ENCODE peak calls at places on chromosomes 3 and 15, in four cellular contexts. R is K562, M is HepG2, N is GM12878. B is an unnamed sample. For H3K4me1, the result is how much of the 10 kb centered on the place peaks cover.

GRCh38 chr15:71651750-71652186 is 158.6 kb upstream of the NR2E3 start:
- DNase-seq in R (peak), M (peak), N (peak), B (peak)

GRCh38 chr3:37481986-37482385 is 307.6 kb upstream of the LRRFIP2 start:
- DNase-seq in R (no peak), M (no peak), N (no peak), B (no peak)

GRCh38 chr15:25862469-25863066 is 559 bp downstream of the ATP10A start:
- DNase-seq in R (no peak), M (no peak), N (no peak), B (no peak)

GRCh38 chr3:42749753-42750231 is 23.3 kb downstream of the CCDC13 start:
- DNase-seq in R (peak), M (no peak), N (no peak), B (no peak)

GRCh38 chr3:194930439-194931204 is 244.9 kb downstream of the FAM43A start:
- DNase-seq in R (no peak), M (peak), N (no peak), B (no peak)

GRCh38 chr3:94513600-94513999 is 450.7 kb downstream of the NSUN3 start:
- DNase-seq in R (no peak), M (no peak), N (no peak), B (no peak)

GRCh38 chr3:124298951-124299350 is 307.0 kb upstream of the ROPN1 start:
- DNase-seq in R (no peak), M (no peak), N (peak), B (no peak)

GRCh38 chr15:42150246-42150970 is 6.0 kb downstream of the PLA2G4F start:
- DNase-seq in R (no peak), M (no peak), N (no peak), B (no peak)

GRCh38 chr3:25084016-25084415 is 344.0 kb upstream of the RARB start:
- DNase-seq in R (no peak), M (no peak), N (no peak), B (no peak)

GRCh38 chr3:71168961-71169411 is 414.5 kb downstream of the FOXP1 start:
- DNase-seq in R (no peak), M (no peak), N (no peak), B (no peak)

GRCh38 chr3:71172951-71173350 is 410.6 kb downstream of the FOXP1 start:
- DNase-seq in R (no peak), M (peak), N (no peak), B (no peak)

GRCh38 chr3:71173421-71173975 is 410.0 kb downstream of the FOXP1 start:
- DNase-seq in R (no peak), M (no peak), N (no peak), B (no peak)

GRCh38 chr3:71171246-71171645 is 412.3 kb downstream of the FOXP1 start:
- DNase-seq in R (no peak), M (no peak), N (no peak), B (no peak)

GRCh38 chr3:71172176-71172575 is 411.4 kb downstream of the FOXP1 start:
- DNase-seq in R (no peak), M (no peak), N (no peak), B (no peak)
- H3K4me1 ChIP-seq in R (under half), M (half or more), N (under half), B (under half)

GRCh38 chr3:79653242-79653830 is 114.5 kb downstream of the ROBO1 start:
- DNase-seq in R (no peak), M (no peak), N (no peak), B (no peak)
- TF ChIP-seq EP300 in R (no peak), M (no peak), N (no peak), B (no peak)

GRCh38 chr3:161893972-161894371 is 397.4 kb downstream of the OTOL1 start:
- DNase-seq in R (no peak), M (no peak), N (no peak), B (no peak)

GRCh38 chr3:161884830-161885229 is 388.2 kb downstream of the OTOL1 start:
- DNase-seq in R (no peak), M (no peak), N (no peak), B (no peak)

GRCh38 chr3:161890147-161890625 is 393.6 kb downstream of the OTOL1 start:
- DNase-seq in R (no peak), M (no peak), N (no peak), B (peak)
- TF ChIP-seq BHLHE40 in R (no peak), M (no peak), N (no peak), B (no peak)

GRCh38 chr15:40942337-40942854 is 10.9 kb upstream of the CHAC1 start:
- DNase-seq in R (no peak), M (no peak), N (no peak), B (no peak)
- H3K4me1 ChIP-seq in R (under half), M (half or more), N (under half), B (under half)

DNA sequence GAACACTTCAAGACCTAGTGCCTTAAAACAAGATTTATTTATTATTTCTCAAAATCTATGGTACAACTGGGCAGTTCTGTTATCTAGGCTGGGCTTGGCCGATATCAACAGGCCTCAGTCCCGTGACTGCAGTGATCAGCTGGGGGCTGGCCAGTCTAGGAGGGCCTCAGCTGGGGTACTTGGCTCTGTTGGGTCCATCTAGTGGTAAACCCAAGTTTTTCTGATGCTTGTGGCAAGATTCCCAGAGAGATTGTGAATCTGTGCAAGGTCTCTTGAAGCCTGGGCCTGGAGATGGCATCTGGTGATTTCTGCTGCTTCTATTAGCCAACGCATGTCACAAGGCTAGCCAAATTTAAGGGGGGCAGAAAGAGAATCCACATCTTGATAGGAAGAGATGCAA is 482.4 kb upstream of the SGO1 start:
- DNase-seq in R (peak), M (peak), N (no peak), B (peak)
- TF ChIP-seq EP300 in R (no peak), M (no peak), N (no peak), B (no peak)

GRCh38 chr15:63986751-63987341 is 59.4 kb downstream of the DAPK2 start:
- DNase-seq in R (peak), M (no peak), N (peak), B (no peak)
- TF ChIP-seq BHLHE40 in R (no peak), M (no peak), N (peak), B (no peak)

GRCh38 chr3:122563717-122564025 is 429 bp downstream of the PARP9 start:
- DNase-seq in R (peak), M (no peak), N (no peak), B (no peak)
- H3K4me1 ChIP-seq in R (under half), M (under half), N (under half), B (under half)

DNA sequence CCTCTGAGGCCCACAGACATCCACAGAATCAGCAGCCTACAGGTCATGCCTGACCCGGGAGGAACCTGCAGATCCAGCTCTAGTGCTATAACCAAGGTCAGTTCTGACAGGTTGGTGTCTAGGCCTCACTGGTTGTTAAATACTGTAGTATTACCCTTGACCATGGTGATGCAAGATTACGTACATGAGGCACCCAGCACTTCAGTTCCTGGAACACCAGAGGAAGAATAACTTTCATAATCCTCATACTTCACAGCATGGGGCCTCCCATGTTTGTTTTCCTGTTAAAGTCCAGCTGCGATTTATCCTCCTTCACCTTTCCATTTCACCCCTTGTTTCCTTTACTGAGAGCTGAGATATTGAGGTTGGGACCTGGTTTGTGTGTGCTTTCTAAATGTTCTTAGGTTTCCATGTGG is 34.4 kb upstream of the GLCE start:
- DNase-seq in R (peak), M (peak), N (no peak), B (peak)
- TF ChIP-seq EP300 in R (no peak), M (peak), N (no peak), B (no peak)

GRCh38 chr3:38538773-38539353 is 42.7 kb downstream of the EXOG start:
- DNase-seq in R (no peak), M (no peak), N (no peak), B (no peak)
- TF ChIP-seq BHLHE40 in R (no peak), M (no peak), N (no peak), B (no peak)